ENCODE peak calls at places on chromosomes 12 and 14, in seven cellular contexts. One of them, this sample, is unnamed.

GRCh38 chr14:29222671-29223268 is 456.2 kb downstream of the FOXG1 start:
- DNase-seq in bronchial epithelial cell: peak; percentile 48
- DNase-seq in activated CD4-positive, alpha-beta T cell treated with anti-CD3 and anti-CD28 coated beads, Interleukin-2, amount 10 ng/mL, durations not matched to agents 7 days and 5 days: no peak
- DNase-seq in GM12891: no peak
- DNase-seq in activated T-cell treated with anti-CD3 and anti-CD28 coated beads, Interleukin-2, amount 50 U/mL, for 72 hours: no peak
- DNase-seq in tibial artery: no peak
- DNase-seq in GM12865: peak; percentile 63
- DNase-seq in this sample: no peak

GRCh38 chr12:93415723-93416464 is 25.9 kb downstream of the UBE2N start:
- DNase-seq in tibial artery: no peak
- DNase-seq in bronchial epithelial cell: no peak
- DNase-seq in activated CD4-positive, alpha-beta T cell treated with anti-CD3 and anti-CD28 coated beads, Interleukin-2, amount 10 ng/mL, durations not matched to agents 7 days and 5 days: no peak
- DNase-seq in activated T-cell treated with anti-CD3 and anti-CD28 coated beads, Interleukin-2, amount 50 U/mL, for 72 hours: no peak
- DNase-seq in GM12865: no peak
- DNase-seq in GM12891: no peak
- DNase-seq in this sample: peak; percentile 19

GRCh38 chr14:21185506-21185905 is 29.6 kb upstream of the OR5AU1 start:
- DNase-seq in GM12865: no peak
- DNase-seq in GM12891: no peak
- DNase-seq in activated T-cell treated with anti-CD3 and anti-CD28 coated beads, Interleukin-2, amount 50 U/mL, for 72 hours: no peak
- DNase-seq in activated CD4-positive, alpha-beta T cell treated with anti-CD3 and anti-CD28 coated beads, Interleukin-2, amount 10 ng/mL, durations not matched to agents 7 days and 5 days: no peak
- DNase-seq in tibial artery: no peak
- DNase-seq in bronchial epithelial cell: no peak
- DNase-seq in this sample: no peak

GRCh38 chr14:93732524-93732923 is 55.8 kb downstream of the PRIMA1 start:
- DNase-seq in activated T-cell treated with anti-CD3 and anti-CD28 coated beads, Interleukin-2, amount 50 U/mL, for 72 hours: no peak
- DNase-seq in GM12891: no peak
- DNase-seq in activated CD4-positive, alpha-beta T cell treated with anti-CD3 and anti-CD28 coated beads, Interleukin-2, amount 10 ng/mL, durations not matched to agents 7 days and 5 days: no peak
- DNase-seq in tibial artery: no peak
- DNase-seq in GM12865: no peak
- DNase-seq in bronchial epithelial cell: no peak
- DNase-seq in this sample: no peak

GRCh38 chr14:93269341-93270068 is 62.4 kb downstream of the UBR7 start:
- DNase-seq in bronchial epithelial cell: peak; percentile 79
- DNase-seq in tibial artery: no peak
- DNase-seq in GM12865: no peak
- DNase-seq in activated CD4-positive, alpha-beta T cell treated with anti-CD3 and anti-CD28 coated beads, Interleukin-2, amount 10 ng/mL, durations not matched to agents 7 days and 5 days: no peak
- DNase-seq in activated T-cell treated with anti-CD3 and anti-CD28 coated beads, Interleukin-2, amount 50 U/mL, for 72 hours: no peak
- DNase-seq in GM12891: no peak
- DNase-seq in this sample: no peak

GRCh38 chr14:103118019-103118662 is 5.1 kb upstream of the TNFAIP2 start:
- DNase-seq in tibial artery: peak; percentile 84
- DNase-seq in bronchial epithelial cell: no peak
- DNase-seq in GM12891: no peak
- DNase-seq in GM12865: no peak
- DNase-seq in activated T-cell treated with anti-CD3 and anti-CD28 coated beads, Interleukin-2, amount 50 U/mL, for 72 hours: no peak
- DNase-seq in activated CD4-positive, alpha-beta T cell treated with anti-CD3 and anti-CD28 coated beads, Interleukin-2, amount 10 ng/mL, durations not matched to agents 7 days and 5 days: no peak
- DNase-seq in this sample: no peak

GRCh38 chr14:89240414-89240813 is 176.6 kb downstream of the FOXN3 start:
- DNase-seq in activated T-cell treated with anti-CD3 and anti-CD28 coated beads, Interleukin-2, amount 50 U/mL, for 72 hours: no peak
- DNase-seq in tibial artery: no peak
- DNase-seq in GM12865: no peak
- DNase-seq in activated CD4-positive, alpha-beta T cell treated with anti-CD3 and anti-CD28 coated beads, Interleukin-2, amount 10 ng/mL, durations not matched to agents 7 days and 5 days: peak; percentile 9
- DNase-seq in bronchial epithelial cell: peak; percentile 22
- DNase-seq in GM12891: no peak
- DNase-seq in this sample: no peak

GRCh38 chr12:48932878-48933277 is 7.6 kb upstream of the FKBP11 start:
- DNase-seq in GM12865: no peak
- DNase-seq in GM12891: no peak
- DNase-seq in tibial artery: no peak
- DNase-seq in activated CD4-positive, alpha-beta T cell treated with anti-CD3 and anti-CD28 coated beads, Interleukin-2, amount 10 ng/mL, durations not matched to agents 7 days and 5 days: no peak
- DNase-seq in bronchial epithelial cell: no peak
- DNase-seq in activated T-cell treated with anti-CD3 and anti-CD28 coated beads, Interleukin-2, amount 50 U/mL, for 72 hours: no peak
- DNase-seq in this sample: no peak

GRCh38 chr14:69046468-69046867 is 67.4 kb upstream of the ACTN1 start:
- DNase-seq in tibial artery: peak; percentile 85
- DNase-seq in GM12891: no peak
- DNase-seq in activated CD4-positive, alpha-beta T cell treated with anti-CD3 and anti-CD28 coated beads, Interleukin-2, amount 10 ng/mL, durations not matched to agents 7 days and 5 days: no peak
- DNase-seq in activated T-cell treated with anti-CD3 and anti-CD28 coated beads, Interleukin-2, amount 50 U/mL, for 72 hours: no peak
- DNase-seq in bronchial epithelial cell: no peak
- DNase-seq in GM12865: no peak
- DNase-seq in this sample: no peak

GRCh38 chr12:97716356-97716755 is 253.8 kb downstream of the RMST start:
- DNase-seq in activated T-cell treated with anti-CD3 and anti-CD28 coated beads, Interleukin-2, amount 50 U/mL, for 72 hours: no peak
- DNase-seq in GM12865: peak; percentile 41
- DNase-seq in activated CD4-positive, alpha-beta T cell treated with anti-CD3 and anti-CD28 coated beads, Interleukin-2, amount 10 ng/mL, durations not matched to agents 7 days and 5 days: no peak
- DNase-seq in GM12891: no peak
- DNase-seq in tibial artery: no peak
- DNase-seq in bronchial epithelial cell: peak; percentile 26
- DNase-seq in this sample: no peak

GRCh38 chr12:116916122-116916521 is 5.4 kb downstream of the FBXW8 start:
- DNase-seq in bronchial epithelial cell: peak; percentile 92
- DNase-seq in activated T-cell treated with anti-CD3 and anti-CD28 coated beads, Interleukin-2, amount 50 U/mL, for 72 hours: no peak
- DNase-seq in tibial artery: no peak
- DNase-seq in activated CD4-positive, alpha-beta T cell treated with anti-CD3 and anti-CD28 coated beads, Interleukin-2, amount 10 ng/mL, durations not matched to agents 7 days and 5 days: no peak
- DNase-seq in GM12865: no peak
- DNase-seq in GM12891: no peak
- DNase-seq in this sample: no peak

GRCh38 chr12:88805692-88806091 is 225.4 kb upstream of the KITLG start:
- DNase-seq in activated CD4-positive, alpha-beta T cell treated with anti-CD3 and anti-CD28 coated beads, Interleukin-2, amount 10 ng/mL, durations not matched to agents 7 days and 5 days: no peak
- DNase-seq in tibial artery: no peak
- DNase-seq in activated T-cell treated with anti-CD3 and anti-CD28 coated beads, Interleukin-2, amount 50 U/mL, for 72 hours: no peak
- DNase-seq in bronchial epithelial cell: no peak
- DNase-seq in GM12865: peak; percentile 22
- DNase-seq in GM12891: no peak
- DNase-seq in this sample: peak; percentile 5

GRCh38 chr12:46717848-46718247 is 107.9 kb downstream of the SLC38A4 start:
- DNase-seq in GM12865: no peak
- DNase-seq in GM12891: no peak
- DNase-seq in activated CD4-positive, alpha-beta T cell treated with anti-CD3 and anti-CD28 coated beads, Interleukin-2, amount 10 ng/mL, durations not matched to agents 7 days and 5 days: no peak
- DNase-seq in activated T-cell treated with anti-CD3 and anti-CD28 coated beads, Interleukin-2, amount 50 U/mL, for 72 hours: no peak
- DNase-seq in tibial artery: no peak
- DNase-seq in bronchial epithelial cell: no peak
- DNase-seq in this sample: no peak

GRCh38 chr12:28223853-28224252 is 33.6 kb downstream of the CCDC91 start:
- DNase-seq in activated T-cell treated with anti-CD3 and anti-CD28 coated beads, Interleukin-2, amount 50 U/mL, for 72 hours: no peak
- DNase-seq in tibial artery: no peak
- DNase-seq in GM12891: no peak
- DNase-seq in activated CD4-positive, alpha-beta T cell treated with anti-CD3 and anti-CD28 coated beads, Interleukin-2, amount 10 ng/mL, durations not matched to agents 7 days and 5 days: no peak
- DNase-seq in bronchial epithelial cell: no peak
- DNase-seq in GM12865: peak; percentile 25
- DNase-seq in this sample: no peak

GRCh38 chr12:127054531-127054930 is 1212.4 kb upstream of the TMEM132C start:
- DNase-seq in activated CD4-positive, alpha-beta T cell treated with anti-CD3 and anti-CD28 coated beads, Interleukin-2, amount 10 ng/mL, durations not matched to agents 7 days and 5 days: no peak
- DNase-seq in GM12891: no peak
- DNase-seq in activated T-cell treated with anti-CD3 and anti-CD28 coated beads, Interleukin-2, amount 50 U/mL, for 72 hours: no peak
- DNase-seq in GM12865: no peak
- DNase-seq in bronchial epithelial cell: no peak
- DNase-seq in tibial artery: no peak
- DNase-seq in this sample: no peak

GRCh38 chr12:103880299-103881142 is 39.5 kb upstream of the NT5DC3 start:
- DNase-seq in activated T-cell treated with anti-CD3 and anti-CD28 coated beads, Interleukin-2, amount 50 U/mL, for 72 hours: no peak
- DNase-seq in activated CD4-positive, alpha-beta T cell treated with anti-CD3 and anti-CD28 coated beads, Interleukin-2, amount 10 ng/mL, durations not matched to agents 7 days and 5 days: no peak
- DNase-seq in GM12865: peak; percentile 86
- DNase-seq in GM12891: no peak
- DNase-seq in bronchial epithelial cell: peak; percentile 93
- DNase-seq in tibial artery: no peak
- DNase-seq in this sample: peak; percentile 43

GRCh38 chr12:53005215-53005985 is 856 bp upstream of the EIF4B start:
- DNase-seq in bronchial epithelial cell: peak; percentile 21
- DNase-seq in GM12865: peak; percentile 14
- DNase-seq in tibial artery: no peak
- DNase-seq in GM12891: no peak
- DNase-seq in activated CD4-positive, alpha-beta T cell treated with anti-CD3 and anti-CD28 coated beads, Interleukin-2, amount 10 ng/mL, durations not matched to agents 7 days and 5 days: no peak
- DNase-seq in activated T-cell treated with anti-CD3 and anti-CD28 coated beads, Interleukin-2, amount 50 U/mL, for 72 hours: no peak
- DNase-seq in this sample: no peak

GRCh38 chr14:77027538-77028383 is 747 bp downstream of the IRF2BPL start:
- DNase-seq in bronchial epithelial cell: no peak
- DNase-seq in activated CD4-positive, alpha-beta T cell treated with anti-CD3 and anti-CD28 coated beads, Interleukin-2, amount 10 ng/mL, durations not matched to agents 7 days and 5 days: peak; percentile 70
- DNase-seq in GM12865: peak; percentile 80
- DNase-seq in GM12891: peak; percentile 54
- DNase-seq in activated T-cell treated with anti-CD3 and anti-CD28 coated beads, Interleukin-2, amount 50 U/mL, for 72 hours: peak; percentile 78
- DNase-seq in tibial artery: peak; percentile 92
- DNase-seq in this sample: peak; percentile 90

GRCh38 chr12:54217774-54218221 is 29.0 kb upstream of the SMUG1 start:
- DNase-seq in tibial artery: no peak
- DNase-seq in bronchial epithelial cell: no peak
- DNase-seq in GM12891: peak; percentile 41
- DNase-seq in activated T-cell treated with anti-CD3 and anti-CD28 coated beads, Interleukin-2, amount 50 U/mL, for 72 hours: no peak
- DNase-seq in activated CD4-positive, alpha-beta T cell treated with anti-CD3 and anti-CD28 coated beads, Interleukin-2, amount 10 ng/mL, durations not matched to agents 7 days and 5 days: no peak
- DNase-seq in GM12865: peak; percentile 80
- DNase-seq in this sample: peak; percentile 43